ENCODE peak calls at places on chromosome 13, in seven cellular contexts. L, P, D, T, I, R and Q are unnamed samples.

GRCh38 chr13:20911037-20911436 is 8.5 kb upstream of the XPO4 start:
- DNase-seq in R (no peak), P (no peak), I (no peak), T (no peak), D (no peak), L (no peak), Q (no peak)

GRCh38 chr13:113978741-113979481 is 5.0 kb upstream of the C13orf46 start:
- DNase-seq in R (no peak), L (no peak), T (no peak), I (no peak), D (no peak), P (no peak), Q (no peak)

GRCh38 chr13:49877629-49878218 is 58.4 kb downstream of the SPRYD7 start:
- DNase-seq in R (no peak), L (no peak), T (no peak), P (no peak), I (peak; percentile 8), D (no peak), Q (no peak)

GRCh38 chr13:44132710-44133109 is 240.9 kb upstream of the SERP2 start:
- DNase-seq in D (peak; percentile 26), R (peak; percentile 90), T (no peak), I (no peak), L (peak; percentile 39), P (peak; percentile 41), Q (no peak)

GRCh38 chr13:75312884-75313520 is 169.0 kb downstream of the TBC1D4 start:
- DNase-seq in I (no peak), T (no peak), L (no peak), R (no peak), D (no peak), P (no peak), Q (no peak)

GRCh38 chr13:112980441-112980840 is 11.4 kb downstream of the MCF2L start:
- DNase-seq in P (no peak), D (no peak), I (peak; percentile 78), T (no peak), R (no peak), L (no peak), Q (no peak)

GRCh38 chr13:89897681-89898080 is 1449.8 kb upstream of the MIR17HG start:
- DNase-seq in I (no peak), P (no peak), L (no peak), D (no peak), R (no peak), T (no peak), Q (no peak)

GRCh38 chr13:36029171-36029570 is 102.0 kb downstream of the DCLK1 start:
- DNase-seq in D (no peak), I (no peak), R (no peak), L (no peak), P (no peak), T (peak; percentile 89), Q (no peak)

GRCh38 chr13:21657538-21657937 is 13.3 kb upstream of the FGF9 start:
- DNase-seq in D (peak; percentile 43), L (no peak), P (peak; percentile 42), T (no peak), I (no peak), R (no peak), Q (peak; percentile 48)

GRCh38 chr13:51665456-51665855 is 81.2 kb downstream of the WDFY2 start:
- DNase-seq in T (no peak), D (no peak), P (no peak), I (no peak), L (no peak), R (no peak), Q (no peak)

GRCh38 chr13:41327994-41328778 is 17.1 kb downstream of the NAA16 start:
- DNase-seq in L (no peak), D (no peak), I (no peak), R (no peak), P (no peak), T (no peak), Q (no peak)

GRCh38 chr13:60335531-60335930 is 61.5 kb upstream of the TDRD3 start:
- DNase-seq in T (no peak), I (peak; percentile 49), R (no peak), P (peak; percentile 33), L (no peak), D (peak; percentile 28), Q (no peak)

GRCh38 chr13:59111711-59112110 is 1052.0 kb downstream of the DIAPH3 start:
- DNase-seq in D (peak; percentile 51), I (no peak), T (peak; percentile 48), R (no peak), P (peak; percentile 44), L (no peak), Q (peak; percentile 18)

GRCh38 chr13:81714513-81714912 is 1373.6 kb upstream of the SPRY2 start:
- DNase-seq in P (no peak), T (no peak), L (peak; percentile 15), D (no peak), I (peak; percentile 30), R (no peak), Q (no peak)

GRCh38 chr13:45353895-45354294 is 12.9 kb upstream of the TPT1 start:
- DNase-seq in D (no peak), L (no peak), P (no peak), T (no peak), I (peak; percentile 11), R (no peak), Q (no peak)

GRCh38 chr13:48162182-48162581 is 67.3 kb upstream of the MED4 start:
- DNase-seq in R (no peak), I (no peak), D (no peak), T (no peak), L (no peak), P (no peak), Q (no peak)

GRCh38 chr13:27830010-27830409 is 37.7 kb downstream of the GSX1 start:
- DNase-seq in I (peak; percentile 79), T (no peak), R (peak; percentile 57), L (peak; percentile 75), P (peak; percentile 43), D (peak; percentile 24), Q (no peak)

GRCh38 chr13:102236830-102237621 is 164.8 kb downstream of the FGF14 start:
- DNase-seq in P (no peak), R (no peak), T (no peak), I (peak; percentile 27), D (no peak), L (no peak), Q (no peak)